ENCODE peak calls at places on chromosomes 6 and 20, in nine cellular contexts. G, D, S, Y, U, J, B, F and W are unnamed samples.

GRCh38 chr6:110310861-110311446 is 47.2 kb downstream of the METTL24 start:
- DNase-seq in U (no peak), J (no peak), D (no peak), Y (no peak), F (no peak), B (no peak), S (no peak), G (no peak), W (no peak)

GRCh38 chr20:62212309-62212708 is 7.8 kb downstream of the HRH3 start:
- DNase-seq in F (no peak), S (no peak), D (no peak), J (no peak), G (no peak), Y (no peak), U (no peak), B (no peak), W (no peak)

GRCh38 chr20:19893356-19893755 is 123.8 kb upstream of the NAA20 start:
- DNase-seq in S (no peak), J (no peak), G (no peak), D (no peak), U (peak; percentile 36), F (no peak), Y (no peak), B (no peak), W (no peak)

GRCh38 chr20:12414446-12415274 is 497.0 kb downstream of the BTBD3 start:
- DNase-seq in G (no peak), U (no peak), D (no peak), B (no peak), F (no peak), Y (no peak), S (peak; percentile 6), J (no peak), W (no peak)

GRCh38 chr6:86706449-86706848 is 230.9 kb upstream of the HTR1E start:
- DNase-seq in U (no peak), D (no peak), G (no peak), S (no peak), F (no peak), B (no peak), J (no peak), Y (no peak), W (no peak)

GRCh38 chr20:2451422-2451821 is 19.2 kb downstream of the SNRPB start:
- DNase-seq in G (no peak), S (no peak), F (no peak), Y (no peak), U (no peak), J (no peak), D (no peak), B (no peak), W (no peak)

GRCh38 chr20:34397096-34397495 is 34.0 kb downstream of the ITCH start:
- DNase-seq in B (no peak), J (no peak), G (no peak), S (no peak), D (no peak), Y (no peak), U (no peak), F (no peak), W (no peak)

GRCh38 chr20:45578151-45578660 is 878 bp downstream of the WFDC8 start:
- DNase-seq in J (no peak), B (no peak), D (no peak), G (no peak), S (no peak), U (no peak), F (no peak), Y (no peak), W (no peak)

GRCh38 chr6:18240230-18240629 is 24.1 kb downstream of the DEK start:
- DNase-seq in J (no peak), F (no peak), B (no peak), U (no peak), S (no peak), D (no peak), G (no peak), Y (no peak), W (no peak)